ENCODE peak calls at places on chromosomes 5 and 9, in seven cellular contexts. J is astrocyte of the cerebellum, G is lower lobe of right lung, A is glutamatergic neuron, S is psoas muscle, Q is epithelial cell of proximal tubule, H is GM20000. X is an unnamed sample.

GRCh38 chr5:109164001-109164400 is 245.8 kb downstream of the PJA2 start:
- DNase-seq in J (no peak), G (no peak), A (no peak), S (no peak), Q (no peak), H (no peak), X (no peak)

GRCh38 chr5:28516657-28517175 is 1478.3 kb upstream of the CDH9 start:
- DNase-seq in J (no peak), G (no peak), A (no peak), S (no peak), Q (no peak), H (no peak), X (no peak)

GRCh38 chr5:89457411-89458329 is 574.7 kb upstream of the MEF2C start:
- DNase-seq in J (peak; percentile 32), G (no peak), A (no peak), S (peak; percentile 56), Q (peak; percentile 35), H (no peak), X (peak; percentile 27)

GRCh38 chr9:35930990-35931389 is 21.7 kb downstream of the SPAAR start:
- DNase-seq in J (no peak), G (no peak), A (no peak), S (no peak), Q (no peak), H (no peak), X (no peak)

GRCh38 chr9:106862115-106862945 is 636 bp upstream of the ZNF462 start:
- DNase-seq in J (no peak), G (no peak), A (peak; percentile 80), S (no peak), Q (no peak), H (peak; percentile 28), X (no peak)

GRCh38 chr9:113012492-113012891 is 500 bp upstream of the ZNF883 start:
- DNase-seq in J (no peak), G (no peak), A (no peak), S (no peak), Q (no peak), H (no peak), X (no peak)

GRCh38 chr5:32475338-32476097 is 31.0 kb upstream of the ZFR start:
- DNase-seq in J (no peak), G (no peak), A (peak; percentile 70), S (no peak), Q (no peak), H (no peak), X (no peak)

GRCh38 chr5:142016576-142016975 is 3.7 kb upstream of the GNPDA1 start:
- DNase-seq in J (no peak), G (no peak), A (no peak), S (no peak), Q (no peak), H (no peak), X (no peak)

GRCh38 chr5:180034564-180034963 is 37.0 kb downstream of the RNF130 start:
- DNase-seq in J (no peak), G (no peak), A (no peak), S (no peak), Q (peak; percentile 18), H (no peak), X (no peak)

GRCh38 chr5:161545701-161546462 is 643 bp downstream of the GABRB2 start:
- DNase-seq in J (no peak), G (no peak), A (no peak), S (no peak), Q (no peak), H (peak; percentile 30), X (no peak)

GRCh38 chr5:88955403-88955802 is 72.4 kb upstream of the MEF2C start:
- DNase-seq in J (no peak), G (no peak), A (no peak), S (no peak), Q (no peak), H (no peak), X (no peak)

GRCh38 chr5:1521671-1522600 is 1.8 kb downstream of the LPCAT1 start:
- DNase-seq in J (no peak), G (peak; percentile 58), A (no peak), S (peak; percentile 27), Q (no peak), H (no peak), X (peak; percentile 42)

GRCh38 chr5:29402270-29402669 is 1791.2 kb upstream of the CDH6 start:
- DNase-seq in J (no peak), G (no peak), A (no peak), S (no peak), Q (no peak), H (no peak), X (no peak)

GRCh38 chr5:93576994-93577575 is 3.9 kb downstream of the NR2F1-AS1 start:
- DNase-seq in J (no peak), G (no peak), A (no peak), S (no peak), Q (no peak), H (peak; percentile 8), X (no peak)

GRCh38 chr9:133889498-133890301 is 102.4 kb downstream of the VAV2 start:
- DNase-seq in J (no peak), G (no peak), A (peak; percentile 80), S (no peak), Q (no peak), H (no peak), X (no peak)

GRCh38 chr5:19369561-19369960 is 618.4 kb downstream of the CDH18 start:
- DNase-seq in J (no peak), G (no peak), A (no peak), S (no peak), Q (no peak), H (no peak), X (no peak)

GRCh38 chr5:155938051-155938450 is 388.9 kb upstream of the SGCD start:
- DNase-seq in J (no peak), G (no peak), A (no peak), S (no peak), Q (no peak), H (no peak), X (no peak)

GRCh38 chr5:144594919-144595318 is 424.2 kb downstream of the KCTD16 start:
- DNase-seq in J (no peak), G (no peak), A (no peak), S (no peak), Q (no peak), H (no peak), X (no peak)

GRCh38 chr5:124748687-124749594 is 2.5 kb upstream of the ZNF608 start:
- DNase-seq in J (peak; percentile 83), G (peak; percentile 68), A (peak; percentile 66), S (peak; percentile 47), Q (peak; percentile 92), H (peak; percentile 86), X (peak; percentile 70)

GRCh38 chr9:136332482-136332983 is 5.2 kb downstream of the GPSM1 start:
- DNase-seq in J (no peak), G (no peak), A (no peak), S (no peak), Q (no peak), H (no peak), X (no peak)

GRCh38 chr9:5453673-5454072 is 3.3 kb downstream of the CD274 start:
- DNase-seq in J (no peak), G (no peak), A (no peak), S (no peak), Q (no peak), H (no peak), X (no peak)

GRCh38 chr5:145568581-145568980 is 266.6 kb downstream of the PRELID2 start:
- DNase-seq in J (no peak), G (no peak), A (no peak), S (no peak), Q (no peak), H (no peak), X (peak; percentile 27)

GRCh38 chr5:174312270-174312617 is 266.7 kb downstream of the NSG2 start:
- DNase-seq in J (no peak), G (no peak), A (no peak), S (no peak), Q (no peak), H (no peak), X (no peak)

GRCh38 chr5:135832941-135833340 is 1.5 kb upstream of the SLC25A48 start:
- DNase-seq in J (no peak), G (no peak), A (no peak), S (no peak), Q (no peak), H (no peak), X (no peak)

GRCh38 chr5:135833961-135834638 is 363 bp upstream of the SLC25A48 start:
- DNase-seq in J (no peak), G (no peak), A (no peak), S (no peak), Q (peak; percentile 6), H (peak; percentile 60), X (no peak)

GRCh38 chr5:135835766-135836165 is 1.3 kb downstream of the SLC25A48 start:
- DNase-seq in J (no peak), G (no peak), A (no peak), S (no peak), Q (no peak), H (no peak), X (no peak)

GRCh38 chr5:135833521-135833920 is 942 bp upstream of the SLC25A48 start:
- DNase-seq in J (no peak), G (no peak), A (no peak), S (no peak), Q (no peak), H (no peak), X (no peak)

GRCh38 chr5:135834639-135835529 is at the start of gene SLC25A48:
- DNase-seq in J (no peak), G (no peak), A (peak; percentile 86), S (peak; percentile 58), Q (peak; percentile 7), H (no peak), X (no peak)
- TF ChIP-seq CTCF in J (no peak), G (peak; percentile 2), A (peak; percentile 92), S (peak; percentile 15), Q (peak; percentile 63), H (no peak), X (peak; percentile 58)

DNA sequence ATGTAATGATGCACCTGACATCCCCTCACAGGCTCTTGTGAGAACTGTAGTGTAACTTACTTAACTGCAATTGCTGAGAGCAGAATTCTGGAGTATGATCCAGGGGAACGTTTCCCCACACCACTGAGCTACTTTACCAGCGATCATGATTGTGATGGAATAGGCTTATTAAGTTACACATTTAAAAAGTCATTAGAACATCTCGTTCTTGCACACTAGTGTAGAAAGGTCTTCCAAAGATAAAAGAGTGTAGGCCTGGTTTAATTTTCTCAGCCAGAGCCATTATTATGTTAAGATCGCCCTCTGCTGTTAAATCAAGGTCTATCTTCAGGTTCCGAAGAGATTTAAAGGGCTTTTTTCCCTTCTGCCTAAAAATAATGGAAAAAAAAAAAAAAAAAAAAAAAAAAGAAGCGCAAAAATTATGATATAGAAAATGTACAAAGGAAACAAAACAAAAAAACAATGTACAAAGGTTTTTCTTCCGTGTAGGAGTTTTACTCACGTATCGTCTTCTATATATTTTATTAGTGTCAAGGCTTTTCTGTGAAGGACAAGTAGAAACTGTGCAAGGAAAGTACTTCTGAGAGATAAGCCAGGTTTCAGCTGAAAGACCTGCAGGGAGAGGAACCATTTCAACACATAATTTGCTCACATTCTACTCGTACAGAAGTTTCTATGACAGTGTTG is 18.6 kb upstream of the MOB3B start:
- DNase-seq in J (no peak), G (no peak), A (no peak), S (no peak), Q (no peak), H (no peak), X (no peak)
- TF ChIP-seq CTCF in J (peak; percentile 41), G (peak; percentile 55), A (peak; percentile 48), S (peak; percentile 52), Q (peak; percentile 61), H (no peak), X (peak; percentile 52)

GRCh38 chr9:98399950-98400683 is 144.7 kb upstream of the TBC1D2 start:
- DNase-seq in J (no peak), G (no peak), A (no peak), S (no peak), Q (no peak), H (no peak), X (no peak)
- TF ChIP-seq CTCF in J (peak; percentile 8), G (no peak), A (no peak), S (no peak), Q (no peak), H (no peak), X (no peak)

GRCh38 chr5:7805379-7805778 is 45.6 kb downstream of the CFAP90 start:
- DNase-seq in J (no peak), G (no peak), A (peak; percentile 41), S (no peak), Q (no peak), H (peak; percentile 22), X (no peak)
- TF ChIP-seq CTCF in J (peak; percentile 39), G (no peak), A (peak; percentile 31), S (no peak), Q (peak; percentile 71), H (peak; percentile 19), X (peak; percentile 17)

X was measured in AG09319.